ENCODE peak calls at places on chromosomes 7 and 10, in six cellular contexts. D is sigmoid colon, O is Calu3, C is kidney tubule cell, M is GM20000, J is NCI-H1930. X is an unnamed sample.

GRCh38 chr10:22333667-22334282 is 11.5 kb upstream of the SPAG6 start:
- DNase-seq in M (peak), C (no peak), O (no peak), J (no peak), D (no peak), X (no peak)

GRCh38 chr7:26188291-26188999 is 12.1 kb downstream of the HNRNPA2B1 start:
- DNase-seq in D (no peak), O (no peak), J (no peak), C (no peak), M (no peak), X (no peak)

GRCh38 chr7:157165987-157166386 is 27.3 kb downstream of the UBE3C start:
- DNase-seq in M (no peak), D (no peak), C (no peak), J (no peak), O (no peak), X (no peak)

GRCh38 chr7:22718200-22718711 is 8.7 kb upstream of the IL6 start:
- DNase-seq in D (no peak), J (no peak), O (peak), C (peak), M (no peak), X (peak)

GRCh38 chr7:111951027-111951426 is 255.2 kb downstream of the DOCK4 start:
- DNase-seq in C (no peak), M (no peak), O (no peak), J (no peak), D (no peak), X (no peak)

GRCh38 chr10:84135836-84136235 is 3.5 kb upstream of the GHITM start:
- DNase-seq in M (no peak), O (no peak), D (no peak), C (peak), J (no peak), X (no peak)

GRCh38 chr10:42933454-42934340 is 143.2 kb upstream of the RET start:
- DNase-seq in J (no peak), C (peak), O (peak), D (peak), M (no peak), X (no peak)

GRCh38 chr10:89744021-89744420 is 42.6 kb downstream of the KIF20B start:
- DNase-seq in J (no peak), M (no peak), O (no peak), D (no peak), C (peak), X (no peak)

GRCh38 chr7:146656988-146657387 is 540.4 kb downstream of the CNTNAP2 start:
- DNase-seq in D (no peak), M (no peak), J (no peak), O (no peak), C (no peak), X (no peak)

GRCh38 chr10:71074176-71074755 is 138.1 kb upstream of the UNC5B start:
- DNase-seq in M (no peak), J (no peak), D (peak), O (no peak), C (peak), X (peak)

GRCh38 chr10:71964669-71965515 is 697 bp downstream of the CHST3 start:
- DNase-seq in J (no peak), M (no peak), C (peak), O (peak), D (peak), X (peak)

GRCh38 chr7:46881507-46882127 is 700.3 kb downstream of the TNS3 start:
- DNase-seq in D (no peak), C (peak), M (no peak), J (no peak), O (peak), X (peak)

GRCh38 chr7:50978633-50979215 is 196.0 kb upstream of the GRB10 start:
- DNase-seq in M (no peak), O (no peak), J (no peak), D (no peak), C (peak), X (no peak)

GRCh38 chr7:141481971-141482370 is 69.2 kb upstream of the AGK start:
- DNase-seq in M (no peak), O (no peak), C (no peak), D (no peak), J (no peak), X (no peak)

GRCh38 chr7:6284055-6284400 is 11.6 kb upstream of the CYTH3 start:
- DNase-seq in D (no peak), J (no peak), C (peak), O (peak), M (no peak), X (peak)

GRCh38 chr10:118682518-118682917 is 72.3 kb downstream of the CACUL1 start:
- DNase-seq in M (no peak), C (no peak), O (no peak), J (no peak), D (no peak), X (no peak)

GRCh38 chr7:147406521-147407115 is 1183.9 kb upstream of the C7orf33 start:
- DNase-seq in C (no peak), O (no peak), M (no peak), J (no peak), D (no peak), X (no peak)

GRCh38 chr7:101986335-101986734 is 168.9 kb downstream of the CUX1 start:
- DNase-seq in C (peak), O (no peak), J (no peak), M (no peak), D (no peak), X (no peak)

GRCh38 chr7:42932861-42933591 is 850 bp downstream of the MRPL32 start:
- DNase-seq in D (no peak), O (no peak), C (peak), M (no peak), J (no peak), X (no peak)

GRCh38 chr7:127755529-127755928 is 103.5 kb downstream of the SND1 start:
- DNase-seq in O (no peak), C (no peak), D (no peak), J (no peak), M (no peak), X (no peak)

GRCh38 chr10:103876155-103876554 is 20.8 kb upstream of the SH3PXD2A start:
- DNase-seq in J (no peak), O (no peak), M (no peak), D (no peak), C (no peak), X (no peak)

GRCh38 chr10:98023024-98023423 is 7.4 kb downstream of the CRTAC1 start:
- DNase-seq in O (no peak), J (no peak), M (no peak), C (no peak), D (no peak), X (no peak)

GRCh38 chr10:69568472-69569143 is 4.6 kb downstream of the NEUROG3 start:
- DNase-seq in M (no peak), C (no peak), J (no peak), O (no peak), D (no peak), X (no peak)

GRCh38 chr7:159025161-159025779 is 119.4 kb downstream of the VIPR2 start:
- DNase-seq in D (peak), M (no peak), C (no peak), O (no peak), J (no peak), X (no peak)

GRCh38 chr10:90930070-90930837 is 9.4 kb upstream of the ANKRD1 start:
- DNase-seq in C (no peak), J (no peak), M (no peak), D (no peak), O (peak), X (peak)

GRCh38 chr7:155455776-155456516 is 2.0 kb upstream of the EN2 start:
- DNase-seq in J (no peak), C (no peak), D (no peak), O (no peak), M (peak), X (no peak)